ENCODE peak calls at places on chromosomes 2 and 18, in nine cellular contexts. K is uterus, P is kidney, U is breast epithelium, X is cardiac muscle cell, M is psoas muscle, W is body of pancreas, Y is A549, R is Peyer's patch. V is an unnamed sample. For H3K4me1, the result is how much of the 10 kb centered on the place peaks cover.

GRCh38 chr2:222290691-222291484 is 7.9 kb downstream of the PAX3 start:
- DNase-seq in K (no peak), P (no peak), U (no peak), X (peak), M (peak), W (no peak), Y (peak), R (no peak), V (no peak)

GRCh38 chr2:130354135-130354420 is 1.8 kb upstream of the PTPN18 start:
- DNase-seq in K (no peak), P (no peak), U (no peak), X (peak), M (no peak), W (no peak), Y (no peak), R (no peak), V (no peak)

GRCh38 chr2:33528551-33528950 is 52.1 kb downstream of the RASGRP3 start:
- DNase-seq in K (no peak), P (no peak), U (no peak), X (no peak), M (no peak), W (no peak), Y (no peak), R (no peak), V (no peak)

GRCh38 chr2:9979977-9980376 is 28.5 kb downstream of the GRHL1 start:
- DNase-seq in K (no peak), P (no peak), U (no peak), X (no peak), M (no peak), W (no peak), Y (no peak), R (no peak), V (no peak)

GRCh38 chr18:7871560-7872456 is 304.7 kb downstream of the PTPRM start:
- DNase-seq in K (no peak), P (no peak), U (no peak), X (no peak), M (no peak), W (no peak), Y (peak), R (no peak), V (peak)

GRCh38 chr18:9951022-9951859 is 37.4 kb downstream of the VAPA start:
- DNase-seq in K (no peak), P (no peak), U (no peak), X (peak), M (no peak), W (peak), Y (peak), R (no peak), V (peak)

GRCh38 chr2:10526281-10526680 is 78.2 kb upstream of the ODC1 start:
- DNase-seq in K (no peak), P (peak), U (no peak), X (no peak), M (no peak), W (no peak), Y (no peak), R (no peak), V (peak)

GRCh38 chr2:42906557-42907380 is 114.4 kb upstream of the HAAO start:
- DNase-seq in K (peak), P (peak), U (peak), X (no peak), M (peak), W (peak), Y (no peak), R (no peak), V (no peak)

GRCh38 chr2:26336719-26337118 is 9.2 kb upstream of the SELENOI start:
- DNase-seq in K (no peak), P (no peak), U (no peak), X (no peak), M (no peak), W (no peak), Y (no peak), R (no peak), V (no peak)

GRCh38 chr2:49037197-49037596 is 117.1 kb downstream of the FSHR start:
- DNase-seq in K (no peak), P (no peak), U (no peak), X (no peak), M (no peak), W (no peak), Y (no peak), R (no peak), V (no peak)

GRCh38 chr2:181371782-181372292 is 85.3 kb upstream of the ITGA4 start:
- DNase-seq in K (no peak), P (no peak), U (no peak), X (no peak), M (no peak), W (peak), Y (no peak), R (no peak), V (peak)

GRCh38 chr2:105990624-105991023 is 203.5 kb downstream of the UXS1 start:
- DNase-seq in K (no peak), P (no peak), U (no peak), X (no peak), M (no peak), W (no peak), Y (no peak), R (no peak), V (no peak)

GRCh38 chr18:63192885-63193349 is 126.7 kb downstream of the BCL2 start:
- DNase-seq in K (no peak), P (no peak), U (no peak), X (peak), M (no peak), W (no peak), Y (no peak), R (no peak), V (no peak)

GRCh38 chr2:3223080-3223923 is 154.3 kb downstream of the EIPR1 start:
- DNase-seq in K (no peak), P (no peak), U (no peak), X (no peak), M (no peak), W (no peak), Y (no peak), R (peak), V (no peak)

GRCh38 chr2:235658371-235659174 is 164.7 kb downstream of the AGAP1 start:
- DNase-seq in K (no peak), P (no peak), U (no peak), X (no peak), M (no peak), W (no peak), Y (no peak), R (no peak), V (no peak)

GRCh38 chr2:120857422-120857821 is 121.8 kb downstream of the GLI2 start:
- DNase-seq in K (no peak), P (no peak), U (no peak), X (no peak), M (no peak), W (no peak), Y (no peak), R (no peak), V (no peak)

GRCh38 chr2:40093036-40093673 is 314.1 kb upstream of the THUMPD2 start:
- DNase-seq in K (no peak), P (no peak), U (no peak), X (peak), M (no peak), W (no peak), Y (no peak), R (no peak), V (no peak)

GRCh38 chr2:147482111-147482510 is 362.7 kb upstream of the ACVR2A start:
- DNase-seq in K (no peak), P (no peak), U (no peak), X (no peak), M (no peak), W (no peak), Y (no peak), R (no peak), V (no peak)

GRCh38 chr2:109724533-109725460 is 69.3 kb upstream of the RGPD5 start:
- DNase-seq in K (no peak), P (no peak), U (peak), X (no peak), M (no peak), W (no peak), Y (no peak), R (no peak), V (no peak)

GRCh38 chr2:8270699-8271098 is 411.2 kb upstream of the ID2 start:
- DNase-seq in K (no peak), P (no peak), U (no peak), X (no peak), M (no peak), W (no peak), Y (no peak), R (no peak), V (no peak)

GRCh38 chr2:143246815-143247744 is 117.9 kb downstream of the ARHGAP15 start:
- DNase-seq in K (no peak), P (no peak), U (no peak), X (no peak), M (no peak), W (no peak), Y (no peak), R (no peak), V (no peak)

GRCh38 chr18:37483984-37484892 is 81.4 kb downstream of the CELF4 start:
- DNase-seq in K (no peak), P (no peak), U (no peak), X (no peak), M (no peak), W (no peak), Y (no peak), R (no peak), V (no peak)

GRCh38 chr18:37487400-37487831 is 78.2 kb downstream of the CELF4 start:
- DNase-seq in K (no peak), P (no peak), U (no peak), X (no peak), M (no peak), W (no peak), Y (no peak), R (no peak), V (no peak)

GRCh38 chr18:37483221-37483971 is 82.2 kb downstream of the CELF4 start:
- DNase-seq in K (no peak), P (no peak), U (no peak), X (peak), M (no peak), W (peak), Y (peak), R (no peak), V (no peak)

GRCh38 chr18:37486848-37487247 is 78.8 kb downstream of the CELF4 start:
- DNase-seq in K (no peak), P (no peak), U (no peak), X (no peak), M (no peak), W (no peak), Y (no peak), R (no peak), V (no peak)

GRCh38 chr18:37484893-37485834 is 80.4 kb downstream of the CELF4 start:
- DNase-seq in K (no peak), P (no peak), U (no peak), X (peak), M (peak), W (peak), Y (peak), R (no peak), V (no peak)
- TF ChIP-seq CTCF in K (no peak), P (peak), U (no peak), X (peak), M (peak), W (no peak), Y (peak), R (no peak), V (peak)

GRCh38 chr2:88627856-88628568 is 748 bp upstream of the EIF2AK3 start:
- DNase-seq in K (peak), P (peak), U (peak), X (peak), M (peak), W (peak), Y (peak), R (peak), V (no peak)
- H3K4me1 ChIP-seq in K (under half), P (under half), U (under half), X (under half), M (under half), W (under half), Y (under half), R (under half), V (under half)

GRCh38 chr2:64653174-64654062 is at the start of gene SERTAD2:
- DNase-seq in K (peak), P (peak), U (peak), X (peak), M (peak), W (peak), Y (peak), R (peak), V (peak)

GRCh38 chr2:64654063-64654811 is 524 bp upstream of the SERTAD2 start:
- DNase-seq in K (peak), P (peak), U (peak), X (peak), M (peak), W (peak), Y (peak), R (peak), V (no peak)

GRCh38 chr2:64656379-64656778 is 2.7 kb upstream of the SERTAD2 start:
- DNase-seq in K (no peak), P (no peak), U (no peak), X (no peak), M (no peak), W (no peak), Y (no peak), R (no peak), V (no peak)

GRCh38 chr2:64655873-64656272 is 2.2 kb upstream of the SERTAD2 start:
- DNase-seq in K (no peak), P (no peak), U (no peak), X (no peak), M (no peak), W (no peak), Y (no peak), R (no peak), V (no peak)

GRCh38 chr2:64654993-64655666 is 1.4 kb upstream of the SERTAD2 start:
- DNase-seq in K (no peak), P (no peak), U (no peak), X (no peak), M (no peak), W (no peak), Y (peak), R (no peak), V (no peak)
- TF ChIP-seq CTCF in K (peak), P (peak), U (no peak), X (peak), M (no peak), W (no peak), Y (peak), R (no peak), V (peak)

GRCh38 chr2:751474-751873 is 74.3 kb upstream of the TMEM18 start:
- DNase-seq in K (no peak), P (no peak), U (no peak), X (no peak), M (no peak), W (no peak), Y (no peak), R (no peak), V (no peak)
- H3K4me1 ChIP-seq in K (under half), P (under half), U (under half), X (under half), M (under half), W (under half), Y (under half), R (under half), V (under half)

DNA sequence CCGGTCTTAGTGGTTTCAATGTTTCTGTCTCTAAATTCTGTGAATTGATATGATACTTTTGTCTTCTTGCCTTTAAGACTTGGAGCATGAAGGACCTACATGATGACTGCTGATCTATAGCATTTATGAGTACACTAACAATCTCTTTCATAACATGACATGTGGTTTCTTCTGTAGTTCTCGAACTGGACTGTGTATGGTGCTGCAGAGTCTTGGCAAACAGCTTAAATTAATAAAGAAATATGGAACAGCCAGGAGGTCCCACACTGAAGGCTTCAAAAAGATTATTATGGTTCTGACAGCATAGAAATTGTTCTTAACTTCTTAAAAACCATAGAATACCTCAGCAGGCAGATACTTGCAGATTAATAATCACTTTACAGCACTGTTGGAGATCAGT is 145.0 kb downstream of the DCC start:
- DNase-seq in K (no peak), P (no peak), U (no peak), X (no peak), M (no peak), W (no peak), Y (peak), R (no peak), V (peak)
- TF ChIP-seq CTCF in K (no peak), P (no peak), U (no peak), X (no peak), M (no peak), W (no peak), Y (no peak), R (no peak), V (no peak)

GRCh38 chr2:47735912-47736311 is 47.0 kb upstream of the MSH6 start:
- DNase-seq in K (no peak), P (no peak), U (no peak), X (no peak), M (no peak), W (no peak), Y (no peak), R (no peak), V (no peak)

GRCh38 chr2:47735470-47735869 is 47.5 kb upstream of the MSH6 start:
- DNase-seq in K (no peak), P (no peak), U (no peak), X (no peak), M (no peak), W (no peak), Y (no peak), R (no peak), V (no peak)

GRCh38 chr2:47738331-47738730 is 44.6 kb upstream of the MSH6 start:
- DNase-seq in K (no peak), P (no peak), U (no peak), X (no peak), M (no peak), W (no peak), Y (no peak), R (no peak), V (no peak)

GRCh38 chr2:47735046-47735445 is 47.9 kb upstream of the MSH6 start:
- DNase-seq in K (no peak), P (no peak), U (no peak), X (no peak), M (no peak), W (no peak), Y (no peak), R (no peak), V (no peak)

GRCh38 chr2:47737191-47737975 is 45.6 kb upstream of the MSH6 start:
- DNase-seq in K (no peak), P (no peak), U (no peak), X (no peak), M (no peak), W (no peak), Y (no peak), R (no peak), V (no peak)
- H3K4me1 ChIP-seq in K (under half), P (under half), U (under half), X (under half), M (under half), W (under half), Y (under half), R (under half), V (under half)